ENCODE peak calls at places on chromosomes 4 and X, in eight cellular contexts. C is pancreas, G is hepatocyte, X is left lung, W is upper lobe of right lung, Y is mesendoderm, R is DND-41, K is transverse colon. N is an unnamed sample. For H3K4me1 and H3K36me3, the result is how much of the 10 kb centered on the place peaks cover.

GRCh38 chrX:17812763-17813162 is 48.3 kb downstream of the RAI2 start:
- DNase-seq in K (no peak), C (no peak), R (no peak), W (no peak), X (no peak), G (peak), Y (no peak), N (no peak)

GRCh38 chr4:124167602-124168001 is 544.9 kb downstream of the ANKRD50 start:
- DNase-seq in W (no peak), Y (no peak), X (no peak), C (no peak), G (no peak), R (no peak), K (no peak), N (no peak)

GRCh38 chrX:151899622-151900021 is 13.1 kb upstream of the MAGEA4 start:
- DNase-seq in W (no peak), K (no peak), R (no peak), G (no peak), X (no peak), C (no peak), Y (peak), N (no peak)

GRCh38 chr4:41802590-41802989 is 54.1 kb upstream of the PHOX2B start:
- DNase-seq in C (no peak), W (no peak), X (no peak), G (no peak), Y (no peak), R (no peak), K (no peak), N (no peak)

GRCh38 chrX:21666679-21667078 is 8.5 kb upstream of the KLHL34 start:
- DNase-seq in G (no peak), K (no peak), W (no peak), C (no peak), R (no peak), Y (no peak), X (no peak), N (no peak)

GRCh38 chr4:80081566-80081965 is 8.5 kb upstream of the ANTXR2 start:
- DNase-seq in X (no peak), K (no peak), Y (no peak), G (no peak), W (no peak), C (no peak), R (no peak), N (no peak)

GRCh38 chr4:40301592-40301991 is 33.5 kb upstream of the CHRNA9 start:
- DNase-seq in K (peak), R (peak), W (no peak), Y (no peak), C (no peak), G (no peak), X (no peak), N (peak)

GRCh38 chr4:108492816-108493595 is 127.4 kb upstream of the RPL34 start:
- DNase-seq in C (no peak), G (peak), W (no peak), Y (peak), R (peak), K (peak), X (no peak), N (peak)

GRCh38 chr4:128570380-128570779 is 239.1 kb upstream of the JADE1 start:
- DNase-seq in G (no peak), W (no peak), C (no peak), R (no peak), K (peak), X (no peak), Y (peak), N (no peak)

GRCh38 chr4:125389713-125390112 is 75.0 kb downstream of the FAT4 start:
- DNase-seq in C (no peak), W (no peak), K (no peak), Y (peak), G (no peak), R (no peak), X (no peak), N (no peak)

GRCh38 chr4:54281060-54281781 is 52.1 kb downstream of the PDGFRA start:
- DNase-seq in C (peak), R (no peak), K (peak), G (peak), W (no peak), Y (no peak), X (no peak), N (no peak)

GRCh38 chr4:80307183-80307735 is 28.3 kb upstream of the CFAP299 start:
- DNase-seq in K (no peak), X (no peak), R (no peak), Y (peak), W (no peak), G (peak), C (no peak), N (no peak)

GRCh38 chrX:136779346-136779781 is 1.4 kb downstream of the ARHGEF6 start:
- DNase-seq in R (peak), Y (no peak), C (no peak), W (no peak), X (no peak), K (no peak), G (no peak), N (no peak)

GRCh38 chrX:136735604-136736003 is 45.1 kb downstream of the ARHGEF6 start:
- DNase-seq in W (no peak), G (no peak), C (no peak), K (no peak), X (no peak), Y (no peak), R (no peak), N (no peak)

GRCh38 chr4:114302472-114302871 is 296.1 kb upstream of the UGT8 start:
- DNase-seq in X (no peak), C (no peak), Y (peak), K (no peak), R (no peak), W (no peak), G (no peak), N (no peak)

GRCh38 chr4:76194325-76194724 is 19.3 kb downstream of the SCARB2 start:
- DNase-seq in W (no peak), K (no peak), G (peak), X (no peak), Y (no peak), R (no peak), C (no peak), N (no peak)

GRCh38 chr4:85812776-85813175 is 337.8 kb downstream of the ARHGAP24 start:
- DNase-seq in K (no peak), W (no peak), Y (no peak), G (no peak), R (no peak), X (no peak), C (no peak), N (no peak)

GRCh38 chrX:152637649-152638442 is at the start of gene GABRQ:
- DNase-seq in K (peak), G (peak), W (peak), R (no peak), C (peak), Y (peak), X (peak), N (no peak)

GRCh38 chr4:87949961-87950360 is 25.6 kb upstream of the SPP1 start:
- DNase-seq in G (no peak), W (no peak), C (no peak), R (no peak), K (no peak), X (no peak), Y (no peak), N (no peak)

GRCh38 chr4:133147922-133148689 is 988 bp upstream of the PCDH10 start:
- DNase-seq in X (peak), C (no peak), K (no peak), W (peak), G (peak), R (no peak), Y (peak), N (no peak)

GRCh38 chr4:112910109-112910736 is 139.2 kb upstream of the ANK2 start:
- DNase-seq in X (no peak), G (peak), C (no peak), R (no peak), Y (no peak), W (no peak), K (no peak), N (no peak)

GRCh38 chrX:53223068-53223693 is 1.8 kb downstream of the KDM5C start:
- DNase-seq in G (no peak), K (peak), R (no peak), C (no peak), W (no peak), Y (peak), X (no peak), N (no peak)

GRCh38 chrX:12974797-12975669 is at the start of gene TMSB4X:
- DNase-seq in X (peak), Y (peak), C (peak), W (peak), R (peak), K (peak), G (peak), N (peak)

GRCh38 chr4:138677651-138678202 is 337.9 kb upstream of the NOCT start:
- DNase-seq in R (no peak), G (no peak), Y (no peak), C (no peak), X (no peak), K (no peak), W (no peak), N (no peak)

GRCh38 chr4:8548731-8549351 is 31.4 kb upstream of the GPR78 start:
- DNase-seq in G (no peak), Y (no peak), K (no peak), X (no peak), W (peak), C (no peak), R (no peak), N (no peak)

GRCh38 chrX:102697506-102697905 is 14.7 kb upstream of the GPRASP2 start:
- DNase-seq in Y (no peak), R (no peak), C (no peak), X (no peak), G (no peak), W (no peak), K (no peak), N (no peak)

GRCh38 chr4:30875659-30876269 is 155.6 kb downstream of the PCDH7 start:
- DNase-seq in W (no peak), G (no peak), C (no peak), Y (no peak), R (no peak), K (no peak), X (no peak), N (no peak)

GRCh38 chr4:124526321-124526720 is 186.2 kb downstream of the ANKRD50 start:
- DNase-seq in W (no peak), G (no peak), K (no peak), X (no peak), C (no peak), R (no peak), Y (no peak), N (no peak)

GRCh38 chrX:101265869-101266428 is 25.2 kb downstream of the TAF7L start:
- DNase-seq in R (no peak), K (no peak), C (no peak), W (no peak), X (no peak), G (no peak), Y (no peak), N (no peak)

GRCh38 chrX:84475596-84475995 is 26.7 kb downstream of the HDX start:
- DNase-seq in C (no peak), X (no peak), K (no peak), W (no peak), Y (no peak), G (no peak), R (no peak), N (no peak)

GRCh38 chr4:82371398-82371972 is 2.3 kb downstream of the HNRNPD start:
- DNase-seq in K (no peak), C (no peak), Y (no peak), W (no peak), X (no peak), G (no peak), R (no peak), N (no peak)

GRCh38 chr4:82373816-82374740 is at the start of gene HNRNPD:
- DNase-seq in G (peak), R (peak), Y (peak), X (peak), C (peak), K (peak), W (peak), N (peak)

GRCh38 chr4:82376109-82376508 is 2.3 kb upstream of the HNRNPD start:
- DNase-seq in Y (no peak), G (no peak), C (no peak), W (no peak), X (no peak), R (no peak), K (no peak), N (no peak)

GRCh38 chr4:82372502-82372873 is 1.3 kb downstream of the HNRNPD start:
- DNase-seq in K (peak), X (no peak), W (no peak), C (peak), R (peak), Y (peak), G (peak), N (peak)

DNA sequence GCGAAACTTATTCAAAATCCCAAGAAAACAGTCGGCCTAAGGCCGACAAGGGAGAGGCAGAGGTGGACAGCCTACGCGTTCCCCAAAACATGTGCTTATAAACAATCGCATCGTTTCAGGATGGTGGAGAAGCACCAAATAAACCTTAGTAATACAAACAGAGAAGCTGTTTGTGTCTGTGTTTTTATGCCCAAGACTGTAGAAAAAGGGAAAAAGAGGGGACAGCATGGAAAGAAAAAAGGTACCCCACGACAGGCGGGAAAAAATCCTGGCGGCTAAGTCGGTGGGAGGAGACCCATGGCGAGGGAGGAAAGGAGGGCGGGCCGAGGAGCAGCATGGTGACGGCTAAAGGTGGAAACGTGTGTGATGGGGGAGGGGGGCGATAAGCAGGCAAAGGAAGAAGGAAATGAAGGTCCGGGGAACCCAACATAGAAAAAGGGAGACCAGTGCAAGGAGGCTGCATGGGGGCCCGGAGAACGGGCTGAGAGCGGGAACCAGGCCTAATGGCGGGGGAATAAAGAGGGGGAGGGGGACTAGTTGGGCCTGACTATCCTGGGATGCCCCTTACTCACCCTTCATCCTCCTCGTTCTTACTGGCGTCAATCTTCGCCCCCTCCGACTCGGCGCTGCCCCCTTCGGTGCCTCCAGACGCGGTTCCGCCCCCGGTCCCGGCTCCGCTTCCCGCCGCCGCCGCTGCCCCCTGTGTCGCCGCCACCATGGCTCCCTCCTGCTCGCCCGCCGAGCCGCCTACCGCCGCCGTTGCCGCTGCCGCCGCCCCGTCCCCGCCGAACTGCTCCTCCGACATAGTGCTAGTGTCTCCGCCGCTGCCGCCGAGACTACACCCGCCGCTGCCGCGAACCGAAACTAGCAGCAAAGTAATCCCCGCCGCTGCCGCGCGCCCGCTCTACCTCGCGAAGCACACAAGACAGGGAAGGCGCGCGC is 646 bp downstream of the HNRNPD start:
- DNase-seq in W (peak), Y (peak), R (peak), G (peak), K (peak), C (peak), X (peak), N (peak)
- H3K4me1 ChIP-seq in W (under half), Y (under half), R (under half), G (under half), K (under half), C (under half), X (half or more), N (half or more)

GRCh38 chrX:118780915-118781314 is 42.7 kb upstream of the ZCCHC12 start:
- DNase-seq in X (no peak), W (no peak), R (no peak), G (no peak), C (no peak), K (no peak), Y (no peak), N (no peak)

GRCh38 chrX:118780509-118780908 is 43.1 kb upstream of the ZCCHC12 start:
- DNase-seq in G (no peak), W (no peak), Y (no peak), K (no peak), X (no peak), R (no peak), C (no peak), N (no peak)

GRCh38 chrX:118773782-118774181 is 46.4 kb downstream of the IL13RA1 start:
- DNase-seq in R (no peak), X (no peak), C (no peak), W (no peak), K (peak), Y (no peak), G (peak), N (no peak)

DNA sequence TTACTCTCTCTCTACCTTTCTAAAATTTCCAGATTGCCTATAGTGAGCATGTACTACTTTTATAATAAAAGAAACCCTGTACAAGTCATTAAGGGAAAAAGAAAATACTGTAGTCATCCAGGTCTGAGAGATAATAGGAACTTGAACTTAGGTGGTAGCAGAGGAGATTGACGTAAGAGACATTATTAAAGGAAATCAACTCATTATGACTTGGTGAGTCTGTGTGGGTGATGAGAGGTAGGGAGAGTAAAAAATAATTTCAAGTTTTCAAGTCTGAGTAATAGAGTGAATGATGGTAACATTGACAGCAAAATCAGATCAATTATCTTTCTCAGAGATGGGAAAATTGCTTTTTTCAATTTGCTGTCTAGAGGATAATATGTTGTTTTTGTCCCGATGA is 44.0 kb upstream of the ZCCHC12 start:
- DNase-seq in Y (no peak), R (no peak), C (no peak), G (no peak), W (no peak), X (no peak), K (no peak), N (no peak)
- H3K27ac ChIP-seq in Y (no peak), R (no peak), C (no peak), G (no peak), W (no peak), X (no peak), K (no peak), N (no peak)

GRCh38 chr4:125833-126232 is 1.5 kb downstream of the ZNF718 start:
- DNase-seq in X (no peak), C (no peak), G (no peak), Y (peak), R (no peak), W (no peak), K (no peak), N (no peak)
- H3K36me3 ChIP-seq in X (under half), C (under half), G (under half), Y (under half), R (under half), W (under half), K (under half), N (under half)

GRCh38 chr4:153523941-153524386 is 57.8 kb downstream of the TMEM131L start:
- DNase-seq in W (no peak), R (no peak), Y (peak), K (no peak), G (no peak), X (no peak), C (no peak), N (no peak)

GRCh38 chr4:153521467-153521866 is 55.3 kb downstream of the TMEM131L start:
- DNase-seq in W (no peak), X (no peak), R (peak), K (no peak), C (no peak), G (no peak), Y (no peak), N (peak)

GRCh38 chr4:153523171-153523757 is 57.1 kb downstream of the TMEM131L start:
- DNase-seq in K (no peak), Y (peak), C (no peak), G (no peak), W (no peak), R (no peak), X (no peak), N (no peak)

GRCh38 chr4:153521995-153522799 is 56.0 kb downstream of the TMEM131L start:
- DNase-seq in X (no peak), W (no peak), C (no peak), G (no peak), R (peak), K (no peak), Y (peak), N (peak)

DNA sequence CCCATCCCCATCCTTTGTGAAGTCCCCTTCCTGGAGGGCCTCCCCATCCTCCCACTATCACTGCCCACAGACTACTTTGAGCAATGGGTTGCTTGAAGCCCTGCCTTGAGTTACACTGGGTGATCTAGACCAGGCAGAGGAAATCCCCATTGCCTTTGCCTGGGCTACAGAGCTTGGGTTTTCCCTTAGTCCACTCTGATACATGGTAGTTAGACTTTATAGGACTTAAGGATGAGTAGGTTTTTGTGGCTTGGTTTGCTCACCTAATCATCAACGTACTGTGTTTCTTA is 56.6 kb downstream of the TMEM131L start:
- DNase-seq in G (no peak), K (no peak), R (peak), C (no peak), X (no peak), W (no peak), Y (no peak), N (peak)
- H3K4me1 ChIP-seq in G (under half), K (under half), R (half or more), C (under half), X (half or more), W (under half), Y (under half), N (half or more)

DNA sequence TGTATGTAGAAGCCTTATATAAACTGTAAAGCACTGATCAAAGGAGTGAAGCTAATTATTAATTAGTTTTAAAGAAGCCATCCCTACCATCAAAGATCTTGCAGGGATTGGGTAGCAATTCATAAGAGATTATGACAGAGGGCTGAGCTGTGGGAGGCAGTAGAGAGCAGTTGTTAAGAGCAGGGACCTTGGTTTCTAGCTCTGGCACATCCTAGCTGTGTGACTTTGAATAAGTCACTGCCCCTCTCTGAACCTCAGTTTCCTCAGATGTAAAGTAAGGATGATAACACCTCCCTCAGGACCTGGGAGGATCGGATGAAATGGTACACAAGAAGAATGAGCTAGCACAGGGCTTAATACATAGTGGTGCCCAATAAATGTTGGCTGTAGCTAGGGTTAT is 45.4 kb downstream of the APLN start:
- DNase-seq in X (no peak), C (no peak), G (no peak), K (no peak), W (no peak), Y (peak), R (peak), N (no peak)
- H3K27ac ChIP-seq in X (no peak), C (no peak), G (no peak), K (no peak), W (no peak), Y (no peak), R (no peak), N (no peak)

GRCh38 chr4:83002329-83002728 is 8.3 kb downstream of the LIN54 start:
- DNase-seq in W (no peak), X (no peak), R (no peak), C (no peak), G (no peak), Y (no peak), K (no peak), N (no peak)

GRCh38 chr4:82994834-82995233 is 15.8 kb downstream of the LIN54 start:
- DNase-seq in G (no peak), K (no peak), R (no peak), C (no peak), X (no peak), W (no peak), Y (no peak), N (no peak)

GRCh38 chr4:82998898-82999297 is 11.7 kb downstream of the LIN54 start:
- DNase-seq in X (no peak), K (no peak), R (no peak), Y (no peak), W (no peak), G (no peak), C (no peak), N (no peak)
- H3K36me3 ChIP-seq in X (under half), K (under half), R (under half), Y (under half), W (under half), G (under half), C (under half), N (under half)

GRCh38 chrX:3520458-3520857 is 174.0 kb upstream of the MXRA5 start:
- DNase-seq in G (no peak), C (no peak), R (no peak), X (no peak), Y (no peak), W (no peak), K (no peak), N (no peak)
- H3K4me1 ChIP-seq in G (under half), C (under half), R (under half), X (under half), Y (under half), W (under half), K (under half), N (under half)

N was measured in CD8-positive, alpha-beta memory T cell.